ENCODE peak calls at places on chromosomes 2 and 18, in five cellular contexts. One of them, this sample, is unnamed.

GRCh38 chr2:239829326-239829725 is 195.8 kb downstream of the NDUFA10 start:
- DNase-seq in iPS-NIHi11: no peak
- DNase-seq in ACHN: no peak
- DNase-seq in stimulated activated CD4-positive, alpha-beta T cell treated with anti-CD3 and anti-CD28 coated beads, Interleukin-2, amount 100 ng/mL, for 48 hours: no peak
- DNase-seq in T follicular helper cell: no peak
- DNase-seq in this sample: no peak

GRCh38 chr18:8750954-8751415 is 45.6 kb downstream of the MTCL1 start:
- DNase-seq in T follicular helper cell: no peak
- DNase-seq in iPS-NIHi11: no peak
- DNase-seq in ACHN: no peak
- DNase-seq in stimulated activated CD4-positive, alpha-beta T cell treated with anti-CD3 and anti-CD28 coated beads, Interleukin-2, amount 100 ng/mL, for 48 hours: no peak
- DNase-seq in this sample: no peak

GRCh38 chr2:221573430-221574230 is 1.5 kb upstream of the EPHA4 start:
- DNase-seq in stimulated activated CD4-positive, alpha-beta T cell treated with anti-CD3 and anti-CD28 coated beads, Interleukin-2, amount 100 ng/mL, for 48 hours: peak
- DNase-seq in iPS-NIHi11: peak
- DNase-seq in ACHN: peak
- DNase-seq in T follicular helper cell: peak
- DNase-seq in this sample: no peak

GRCh38 chr18:9914584-9915290 is 921 bp downstream of the VAPA start:
- DNase-seq in ACHN: peak
- DNase-seq in T follicular helper cell: peak
- DNase-seq in stimulated activated CD4-positive, alpha-beta T cell treated with anti-CD3 and anti-CD28 coated beads, Interleukin-2, amount 100 ng/mL, for 48 hours: peak
- DNase-seq in iPS-NIHi11: peak
- DNase-seq in this sample: peak

GRCh38 chr18:22314406-22314805 is 103.3 kb downstream of the CTAGE1 start:
- DNase-seq in stimulated activated CD4-positive, alpha-beta T cell treated with anti-CD3 and anti-CD28 coated beads, Interleukin-2, amount 100 ng/mL, for 48 hours: no peak
- DNase-seq in ACHN: no peak
- DNase-seq in T follicular helper cell: no peak
- DNase-seq in iPS-NIHi11: no peak
- DNase-seq in this sample: no peak

GRCh38 chr2:241641631-241642030 is 4.1 kb downstream of the ATG4B start:
- DNase-seq in T follicular helper cell: no peak
- DNase-seq in iPS-NIHi11: no peak
- DNase-seq in ACHN: no peak
- DNase-seq in stimulated activated CD4-positive, alpha-beta T cell treated with anti-CD3 and anti-CD28 coated beads, Interleukin-2, amount 100 ng/mL, for 48 hours: no peak
- DNase-seq in this sample: no peak

GRCh38 chr18:4455113-4455811 is at the start of gene DLGAP1:
- DNase-seq in ACHN: no peak
- DNase-seq in stimulated activated CD4-positive, alpha-beta T cell treated with anti-CD3 and anti-CD28 coated beads, Interleukin-2, amount 100 ng/mL, for 48 hours: no peak
- DNase-seq in iPS-NIHi11: peak
- DNase-seq in T follicular helper cell: no peak
- DNase-seq in this sample: no peak

GRCh38 chr2:196170681-196171247 is 614 bp downstream of the STK17B start:
- DNase-seq in iPS-NIHi11: peak
- DNase-seq in T follicular helper cell: no peak
- DNase-seq in ACHN: peak
- DNase-seq in stimulated activated CD4-positive, alpha-beta T cell treated with anti-CD3 and anti-CD28 coated beads, Interleukin-2, amount 100 ng/mL, for 48 hours: no peak
- DNase-seq in this sample: no peak

GRCh38 chr2:15561574-15562344 is 625 bp upstream of the NBAS start:
- DNase-seq in T follicular helper cell: no peak
- DNase-seq in iPS-NIHi11: peak
- DNase-seq in stimulated activated CD4-positive, alpha-beta T cell treated with anti-CD3 and anti-CD28 coated beads, Interleukin-2, amount 100 ng/mL, for 48 hours: peak
- DNase-seq in ACHN: peak
- DNase-seq in this sample: no peak

GRCh38 chr2:177724398-177725287 is 332.1 kb downstream of the AGPS start:
- DNase-seq in ACHN: peak
- DNase-seq in iPS-NIHi11: peak
- DNase-seq in T follicular helper cell: peak
- DNase-seq in stimulated activated CD4-positive, alpha-beta T cell treated with anti-CD3 and anti-CD28 coated beads, Interleukin-2, amount 100 ng/mL, for 48 hours: peak
- DNase-seq in this sample: no peak

GRCh38 chr18:7512326-7512725 is 54.8 kb upstream of the PTPRM start:
- DNase-seq in T follicular helper cell: no peak
- DNase-seq in ACHN: peak
- DNase-seq in iPS-NIHi11: no peak
- DNase-seq in stimulated activated CD4-positive, alpha-beta T cell treated with anti-CD3 and anti-CD28 coated beads, Interleukin-2, amount 100 ng/mL, for 48 hours: no peak
- DNase-seq in this sample: no peak

GRCh38 chr2:3195865-3196504 is 181.6 kb downstream of the EIPR1 start:
- DNase-seq in iPS-NIHi11: no peak
- DNase-seq in stimulated activated CD4-positive, alpha-beta T cell treated with anti-CD3 and anti-CD28 coated beads, Interleukin-2, amount 100 ng/mL, for 48 hours: no peak
- DNase-seq in T follicular helper cell: no peak
- DNase-seq in ACHN: no peak
- DNase-seq in this sample: no peak

GRCh38 chr2:10355471-10356458 is 53.1 kb downstream of the HPCAL1 start:
- DNase-seq in iPS-NIHi11: no peak
- DNase-seq in T follicular helper cell: no peak
- DNase-seq in stimulated activated CD4-positive, alpha-beta T cell treated with anti-CD3 and anti-CD28 coated beads, Interleukin-2, amount 100 ng/mL, for 48 hours: no peak
- DNase-seq in ACHN: peak
- DNase-seq in this sample: no peak

GRCh38 chr2:227456772-227457171 is 15.2 kb upstream of the AGFG1 start:
- DNase-seq in ACHN: no peak
- DNase-seq in stimulated activated CD4-positive, alpha-beta T cell treated with anti-CD3 and anti-CD28 coated beads, Interleukin-2, amount 100 ng/mL, for 48 hours: no peak
- DNase-seq in iPS-NIHi11: no peak
- DNase-seq in T follicular helper cell: no peak
- DNase-seq in this sample: no peak

GRCh38 chr2:231545105-231545902 is 15.1 kb upstream of the NMUR1 start:
- DNase-seq in iPS-NIHi11: no peak
- DNase-seq in stimulated activated CD4-positive, alpha-beta T cell treated with anti-CD3 and anti-CD28 coated beads, Interleukin-2, amount 100 ng/mL, for 48 hours: peak
- DNase-seq in ACHN: no peak
- DNase-seq in T follicular helper cell: no peak
- DNase-seq in this sample: peak

GRCh38 chr18:10442551-10442971 is 11.9 kb upstream of the APCDD1 start:
- DNase-seq in stimulated activated CD4-positive, alpha-beta T cell treated with anti-CD3 and anti-CD28 coated beads, Interleukin-2, amount 100 ng/mL, for 48 hours: no peak
- DNase-seq in iPS-NIHi11: no peak
- DNase-seq in ACHN: no peak
- DNase-seq in T follicular helper cell: no peak
- DNase-seq in this sample: no peak

GRCh38 chr2:235640900-235641299 is 147.1 kb downstream of the AGAP1 start:
- DNase-seq in T follicular helper cell: no peak
- DNase-seq in iPS-NIHi11: no peak
- DNase-seq in stimulated activated CD4-positive, alpha-beta T cell treated with anti-CD3 and anti-CD28 coated beads, Interleukin-2, amount 100 ng/mL, for 48 hours: no peak
- DNase-seq in ACHN: no peak
- DNase-seq in this sample: no peak

GRCh38 chr18:24231773-24232735 is 93.2 kb downstream of the CABYR start:
- DNase-seq in ACHN: no peak
- DNase-seq in iPS-NIHi11: no peak
- DNase-seq in stimulated activated CD4-positive, alpha-beta T cell treated with anti-CD3 and anti-CD28 coated beads, Interleukin-2, amount 100 ng/mL, for 48 hours: no peak
- DNase-seq in T follicular helper cell: no peak
- DNase-seq in this sample: no peak

GRCh38 chr2:233928594-233929351 is 11.6 kb downstream of the TRPM8 start:
- DNase-seq in ACHN: peak
- DNase-seq in T follicular helper cell: no peak
- DNase-seq in iPS-NIHi11: peak
- DNase-seq in stimulated activated CD4-positive, alpha-beta T cell treated with anti-CD3 and anti-CD28 coated beads, Interleukin-2, amount 100 ng/mL, for 48 hours: no peak
- DNase-seq in this sample: no peak

GRCh38 chr18:12904012-12904516 is 20.0 kb upstream of the PTPN2 start:
- DNase-seq in T follicular helper cell: no peak
- DNase-seq in iPS-NIHi11: no peak
- DNase-seq in ACHN: no peak
- DNase-seq in stimulated activated CD4-positive, alpha-beta T cell treated with anti-CD3 and anti-CD28 coated beads, Interleukin-2, amount 100 ng/mL, for 48 hours: peak
- DNase-seq in this sample: peak

GRCh38 chr2:85656468-85656867 is 11.5 kb downstream of the SFTPB start:
- DNase-seq in stimulated activated CD4-positive, alpha-beta T cell treated with anti-CD3 and anti-CD28 coated beads, Interleukin-2, amount 100 ng/mL, for 48 hours: no peak
- DNase-seq in T follicular helper cell: no peak
- DNase-seq in iPS-NIHi11: no peak
- DNase-seq in ACHN: no peak
- DNase-seq in this sample: no peak

GRCh38 chr2:15937882-15938802 is 2.2 kb upstream of the MYCN start:
- DNase-seq in T follicular helper cell: no peak
- DNase-seq in stimulated activated CD4-positive, alpha-beta T cell treated with anti-CD3 and anti-CD28 coated beads, Interleukin-2, amount 100 ng/mL, for 48 hours: no peak
- DNase-seq in iPS-NIHi11: no peak
- DNase-seq in ACHN: no peak
- DNase-seq in this sample: no peak

GRCh38 chr2:73931531-73932500 is 5.1 kb downstream of the DGUOK start:
- DNase-seq in T follicular helper cell: no peak
- DNase-seq in stimulated activated CD4-positive, alpha-beta T cell treated with anti-CD3 and anti-CD28 coated beads, Interleukin-2, amount 100 ng/mL, for 48 hours: no peak
- DNase-seq in iPS-NIHi11: no peak
- DNase-seq in ACHN: peak
- DNase-seq in this sample: no peak

GRCh38 chr2:63050186-63050915 is at the start of gene OTX1:
- DNase-seq in stimulated activated CD4-positive, alpha-beta T cell treated with anti-CD3 and anti-CD28 coated beads, Interleukin-2, amount 100 ng/mL, for 48 hours: peak
- DNase-seq in iPS-NIHi11: peak
- DNase-seq in ACHN: peak
- DNase-seq in T follicular helper cell: no peak
- DNase-seq in this sample: peak

GRCh38 chr18:48896875-48897511 is 53.8 kb downstream of the SMAD7 start:
- DNase-seq in ACHN: no peak
- DNase-seq in T follicular helper cell: no peak
- DNase-seq in iPS-NIHi11: peak
- DNase-seq in stimulated activated CD4-positive, alpha-beta T cell treated with anti-CD3 and anti-CD28 coated beads, Interleukin-2, amount 100 ng/mL, for 48 hours: no peak
- DNase-seq in this sample: peak

GRCh38 chr18:63981719-63982118 is 11.8 kb downstream of the SERPINB8 start:
- DNase-seq in T follicular helper cell: no peak
- DNase-seq in stimulated activated CD4-positive, alpha-beta T cell treated with anti-CD3 and anti-CD28 coated beads, Interleukin-2, amount 100 ng/mL, for 48 hours: no peak
- DNase-seq in ACHN: no peak
- DNase-seq in iPS-NIHi11: no peak
- DNase-seq in this sample: no peak

GRCh38 chr2:124713969-124714368 is 688.9 kb downstream of the CNTNAP5 start:
- DNase-seq in iPS-NIHi11: no peak
- DNase-seq in T follicular helper cell: no peak
- DNase-seq in stimulated activated CD4-positive, alpha-beta T cell treated with anti-CD3 and anti-CD28 coated beads, Interleukin-2, amount 100 ng/mL, for 48 hours: no peak
- DNase-seq in ACHN: no peak
- DNase-seq in this sample: no peak

GRCh38 chr2:175823291-175824073 is 178.6 kb downstream of the LNPK start:
- DNase-seq in ACHN: no peak
- DNase-seq in iPS-NIHi11: peak
- DNase-seq in T follicular helper cell: no peak
- DNase-seq in stimulated activated CD4-positive, alpha-beta T cell treated with anti-CD3 and anti-CD28 coated beads, Interleukin-2, amount 100 ng/mL, for 48 hours: no peak
- DNase-seq in this sample: no peak

GRCh38 chr2:124320072-124320471 is 295.0 kb downstream of the CNTNAP5 start:
- DNase-seq in stimulated activated CD4-positive, alpha-beta T cell treated with anti-CD3 and anti-CD28 coated beads, Interleukin-2, amount 100 ng/mL, for 48 hours: no peak
- DNase-seq in ACHN: no peak
- DNase-seq in iPS-NIHi11: no peak
- DNase-seq in T follicular helper cell: no peak
- DNase-seq in this sample: no peak

GRCh38 chr18:44700652-44701051 is 20.0 kb downstream of the SETBP1 start:
- DNase-seq in iPS-NIHi11: no peak
- DNase-seq in stimulated activated CD4-positive, alpha-beta T cell treated with anti-CD3 and anti-CD28 coated beads, Interleukin-2, amount 100 ng/mL, for 48 hours: no peak
- DNase-seq in ACHN: no peak
- DNase-seq in T follicular helper cell: no peak
- DNase-seq in this sample: no peak

GRCh38 chr2:207515671-207516070 is 14.1 kb upstream of the CREB1 start:
- DNase-seq in stimulated activated CD4-positive, alpha-beta T cell treated with anti-CD3 and anti-CD28 coated beads, Interleukin-2, amount 100 ng/mL, for 48 hours: no peak
- DNase-seq in T follicular helper cell: no peak
- DNase-seq in iPS-NIHi11: no peak
- DNase-seq in ACHN: no peak
- DNase-seq in this sample: no peak

GRCh38 chr2:118830121-118830520 is 17.3 kb downstream of the EN1 start:
- DNase-seq in iPS-NIHi11: no peak
- DNase-seq in stimulated activated CD4-positive, alpha-beta T cell treated with anti-CD3 and anti-CD28 coated beads, Interleukin-2, amount 100 ng/mL, for 48 hours: no peak
- DNase-seq in T follicular helper cell: no peak
- DNase-seq in ACHN: no peak
- DNase-seq in this sample: no peak